ENCODE peak calls at places on chromosomes 6 and 20, in six cellular contexts. J is AG04450, T is foreskin fibroblast, G is pancreas, K is GM12865, L is heart right ventricle. C is an unnamed sample.

GRCh38 chr6:75735491-75736186 is 13.4 kb upstream of the MYO6 start:
- DNase-seq in G (peak; percentile 21), J (no peak), L (no peak), K (peak; percentile 30), T (peak; percentile 43), C (no peak)

GRCh38 chr20:25606094-25606640 is 17.6 kb downstream of the NANP start:
- DNase-seq in T (no peak), L (no peak), K (no peak), G (no peak), J (no peak), C (no peak)

GRCh38 chr6:130982941-130983456 is 80.0 kb downstream of the EPB41L2 start:
- DNase-seq in J (no peak), G (no peak), K (peak; percentile 9), L (no peak), T (no peak), C (no peak)

GRCh38 chr6:74814440-74814839 is 391.4 kb downstream of the COL12A1 start:
- DNase-seq in G (no peak), T (no peak), J (no peak), L (no peak), K (no peak), C (no peak)

GRCh38 chr6:145252737-145253136 is 482.6 kb downstream of the EPM2A start:
- DNase-seq in T (no peak), J (no peak), G (no peak), L (no peak), K (no peak), C (no peak)

GRCh38 chr6:4128072-4128471 is 7.3 kb downstream of the ECI2 start:
- DNase-seq in G (no peak), K (no peak), J (no peak), L (no peak), T (no peak), C (no peak)

GRCh38 chr20:36585410-36586125 is 12.2 kb downstream of the TGIF2 start:
- DNase-seq in L (no peak), J (no peak), T (peak; percentile 83), G (no peak), K (no peak), C (no peak)

GRCh38 chr20:2755451-2756055 is 44.9 kb downstream of the CPXM1 start:
- DNase-seq in T (no peak), K (no peak), G (no peak), J (no peak), L (no peak), C (no peak)

GRCh38 chr6:100136590-100136989 is 142.6 kb upstream of the MCHR2 start:
- DNase-seq in J (no peak), L (no peak), K (no peak), G (no peak), T (no peak), C (no peak)

GRCh38 chr20:32149566-32150170 is 40.2 kb downstream of the TM9SF4 start:
- DNase-seq in T (no peak), J (no peak), G (no peak), K (no peak), L (no peak), C (no peak)

GRCh38 chr6:46279874-46280273 is 109.1 kb upstream of the ENPP5 start:
- DNase-seq in L (no peak), G (no peak), J (no peak), T (peak; percentile 8), K (no peak), C (no peak)

GRCh38 chr6:14596410-14596809 is 478.8 kb downstream of the CD83 start:
- DNase-seq in L (no peak), K (no peak), T (peak; percentile 74), J (no peak), G (no peak), C (no peak)

GRCh38 chr20:34703573-34704176 is 469 bp upstream of the TP53INP2 start:
- DNase-seq in J (no peak), T (peak; percentile 32), K (no peak), L (no peak), G (peak; percentile 38), C (peak; percentile 60)

GRCh38 chr6:38158762-38159350 is 339.3 kb downstream of the ZFAND3 start:
- DNase-seq in T (no peak), L (no peak), G (no peak), J (no peak), K (no peak), C (no peak)

GRCh38 chr6:169722362-169723199 is 1.7 kb downstream of the PHF10 start:
- DNase-seq in K (peak; percentile 45), L (peak; percentile 39), J (peak; percentile 18), G (peak; percentile 34), T (peak; percentile 75), C (no peak)

GRCh38 chr6:119978274-119978889 is 628.8 kb upstream of the MAN1A1 start:
- DNase-seq in J (no peak), G (no peak), L (no peak), K (peak; percentile 38), T (peak; percentile 58), C (no peak)

GRCh38 chr6:116446399-116446798 is 14.8 kb upstream of the CALHM6 start:
- DNase-seq in K (no peak), G (no peak), J (no peak), L (no peak), T (no peak), C (no peak)

GRCh38 chr20:25100914-25101313 is 19.0 kb upstream of the VSX1 start:
- DNase-seq in L (no peak), K (no peak), G (no peak), T (no peak), J (no peak), C (no peak)

GRCh38 chr6:14380421-14380820 is 262.8 kb downstream of the CD83 start:
- DNase-seq in J (no peak), L (no peak), T (no peak), G (no peak), K (no peak), C (no peak)

GRCh38 chr6:50822078-50822476 is 3.4 kb downstream of the TFAP2B start:
- DNase-seq in T (peak; percentile 12), J (no peak), L (no peak), K (no peak), G (no peak), C (no peak)

GRCh38 chr20:22381812-22382416 is 202.5 kb downstream of the FOXA2 start:
- DNase-seq in J (no peak), T (no peak), L (no peak), G (no peak), K (no peak), C (no peak)

GRCh38 chr20:46770330-46771194 is 61.1 kb downstream of the SLC2A10 start:
- DNase-seq in L (no peak), G (no peak), J (no peak), T (peak; percentile 21), K (no peak), C (no peak)

GRCh38 chr20:46771195-46771588 is 61.7 kb downstream of the SLC2A10 start:
- DNase-seq in G (no peak), T (no peak), K (no peak), L (no peak), J (no peak), C (no peak)

GRCh38 chr20:46774943-46775560 is 65.6 kb downstream of the SLC2A10 start:
- DNase-seq in J (no peak), K (no peak), G (no peak), L (no peak), T (no peak), C (no peak)

GRCh38 chr20:46773680-46774079 is 64.2 kb downstream of the SLC2A10 start:
- DNase-seq in J (no peak), L (no peak), K (no peak), T (no peak), G (no peak), C (no peak)

DNA sequence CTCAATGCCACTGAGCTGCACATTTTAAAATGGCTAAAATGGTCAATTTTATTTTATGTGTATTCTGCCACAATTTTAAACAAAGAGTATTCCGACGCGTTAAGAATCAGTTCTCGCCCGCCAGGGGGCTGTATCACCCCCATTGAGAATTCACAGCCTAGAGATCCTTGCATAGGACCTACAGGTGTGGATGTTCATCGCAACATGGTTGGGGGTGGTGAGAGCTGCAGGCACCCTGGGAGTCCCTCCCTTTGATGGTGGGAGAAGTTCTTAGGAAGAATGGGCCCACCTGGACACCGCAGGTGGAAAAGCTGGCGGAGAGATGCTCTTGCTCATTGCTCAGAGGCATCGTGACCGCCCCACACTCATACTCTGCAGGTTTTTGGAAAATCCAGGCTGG is 63.5 kb downstream of the SLC2A10 start:
- DNase-seq in T (no peak), L (no peak), K (peak; percentile 34), J (no peak), G (no peak), C (no peak)
- TF ChIP-seq CTCF in T (no peak), L (no peak), K (peak; percentile 19), J (peak; percentile 49), G (no peak), C (peak; percentile 15)

GRCh38 chr20:48656661-48657211 is 171.1 kb downstream of the PREX1 start:
- DNase-seq in G (no peak), K (no peak), T (no peak), J (no peak), L (no peak), C (no peak)
- TF ChIP-seq CTCF in G (no peak), K (peak; percentile 3), T (peak; percentile 14), J (no peak), L (no peak), C (no peak)

DNA sequence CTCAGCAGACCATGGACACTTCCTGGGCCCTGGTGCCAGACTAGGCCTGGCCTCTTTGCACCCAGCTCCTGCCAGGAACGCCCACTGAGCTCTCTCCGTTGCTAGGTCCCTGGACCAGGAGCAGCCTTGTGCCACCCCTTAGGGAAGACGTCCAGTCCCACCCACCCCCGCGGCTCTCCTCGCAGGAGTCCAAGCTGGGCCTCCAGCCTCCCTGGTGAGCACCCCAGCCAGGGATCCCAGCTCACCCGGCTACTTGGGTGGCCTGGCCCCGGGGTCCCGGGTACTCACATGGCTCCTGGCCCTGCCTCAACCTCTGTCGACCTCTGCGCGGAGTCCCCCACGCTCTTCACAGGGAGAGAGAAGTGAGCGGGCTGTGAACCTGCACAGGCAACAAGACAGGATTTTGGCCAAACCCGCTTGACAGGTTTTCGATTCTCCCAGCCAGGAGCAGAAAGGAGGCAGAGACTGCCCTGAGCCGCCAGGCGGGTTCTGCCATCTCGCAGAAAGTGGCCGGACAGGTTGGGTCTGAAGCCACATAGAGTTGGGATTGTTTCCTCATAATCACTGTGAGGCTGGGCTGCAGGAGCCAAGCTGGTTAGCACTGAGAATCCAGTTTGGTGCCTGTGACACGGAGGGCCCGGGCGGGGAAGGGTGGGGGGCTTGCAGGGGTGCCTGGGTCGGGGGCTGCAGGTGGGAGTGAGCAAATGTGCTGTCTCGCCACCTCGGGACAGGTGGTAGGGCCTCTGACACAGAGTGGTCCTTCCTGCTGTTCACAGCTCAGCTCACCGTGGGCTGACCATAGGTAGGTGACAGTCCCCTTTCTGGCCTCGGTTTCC is at the start of gene RBBP8NL:
- DNase-seq in L (no peak), G (peak; percentile 94), K (no peak), T (no peak), J (no peak), C (peak; percentile 89)
- TF ChIP-seq CTCF in L (no peak), G (no peak), K (no peak), T (no peak), J (no peak), C (no peak)

DNA sequence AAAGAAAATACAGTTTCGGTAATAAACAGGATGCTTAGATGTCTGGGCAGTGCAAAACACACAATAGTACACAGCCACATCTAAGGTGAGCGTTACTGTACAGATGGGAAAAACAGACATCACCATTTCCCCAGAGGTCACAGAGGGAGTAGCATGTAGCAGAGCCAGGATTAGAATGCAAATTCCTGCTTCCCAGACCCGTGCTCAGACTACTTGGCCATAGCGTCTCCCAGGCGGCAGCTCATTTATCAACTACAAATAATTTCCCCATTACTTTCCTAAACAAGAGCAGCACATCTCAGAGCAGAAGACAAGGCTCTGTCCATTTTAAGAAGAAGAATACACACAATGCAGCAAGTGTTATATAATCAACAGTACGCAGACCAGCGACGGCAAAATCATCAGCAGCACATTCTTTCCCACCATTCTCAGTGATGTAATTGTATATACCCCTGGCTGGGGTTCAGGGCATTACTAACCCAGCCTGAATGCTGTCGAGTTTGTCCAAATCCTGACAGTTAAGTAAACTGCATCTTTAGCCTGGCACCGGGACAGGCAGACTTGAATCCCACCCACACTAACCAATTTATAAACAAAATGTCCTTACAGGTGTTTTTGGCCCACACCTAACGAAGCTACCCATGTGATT is 61.9 kb downstream of the CNKSR3 start:
- DNase-seq in T (peak; percentile 79), L (no peak), K (no peak), G (no peak), J (peak; percentile 86), C (no peak)
- TF ChIP-seq CTCF in T (no peak), L (no peak), K (no peak), G (no peak), J (peak; percentile 44), C (peak; percentile 36)